ENCODE peak calls at places on chromosomes 11 and 22, in nine cellular contexts. V, Y, B, N, E, J, P, Z and A are unnamed samples.

GRCh38 chr11:77183421-77183984 is 55.5 kb downstream of the MYO7A start:
- DNase-seq in V (no peak), Y (no peak), B (no peak), N (no peak), E (no peak), J (no peak), P (no peak), Z (no peak), A (no peak)

GRCh38 chr11:16815047-16815767 is 76.8 kb downstream of the C11orf58 start:
- DNase-seq in V (no peak), Y (no peak), B (peak; percentile 64), N (no peak), E (no peak), J (no peak), P (peak; percentile 86), Z (peak; percentile 51), A (no peak)

GRCh38 chr22:19937616-19938473 is 3.7 kb upstream of the COMT start:
- DNase-seq in V (no peak), Y (peak; percentile 27), B (no peak), N (no peak), E (no peak), J (no peak), P (peak; percentile 64), Z (no peak), A (no peak)

GRCh38 chr11:102436546-102436945 is 16.0 kb downstream of the TMEM123 start:
- DNase-seq in V (no peak), Y (no peak), B (peak; percentile 89), N (no peak), E (no peak), J (no peak), P (no peak), Z (peak; percentile 93), A (no peak)

GRCh38 chr11:44633641-44634040 is 68.2 kb downstream of the CD82 start:
- DNase-seq in V (no peak), Y (no peak), B (no peak), N (no peak), E (peak; percentile 11), J (no peak), P (no peak), Z (no peak), A (peak; percentile 43)

GRCh38 chr11:122696662-122697061 is 41.1 kb downstream of the UBASH3B start:
- DNase-seq in V (no peak), Y (no peak), B (no peak), N (no peak), E (peak; percentile 96), J (peak; percentile 60), P (no peak), Z (no peak), A (no peak)

GRCh38 chr11:60934790-60935605 is 10.7 kb downstream of the TMEM132A start:
- DNase-seq in V (no peak), Y (no peak), B (no peak), N (no peak), E (no peak), J (no peak), P (no peak), Z (no peak), A (no peak)

GRCh38 chr22:46742576-46743221 is 4.6 kb upstream of the CERK start:
- DNase-seq in V (no peak), Y (no peak), B (no peak), N (no peak), E (no peak), J (no peak), P (no peak), Z (no peak), A (no peak)

GRCh38 chr22:25216230-25216629 is 3.2 kb upstream of the CRYBB2 start:
- DNase-seq in V (no peak), Y (no peak), B (no peak), N (no peak), E (no peak), J (no peak), P (no peak), Z (no peak), A (no peak)

GRCh38 chr11:25734592-25735211 is 597.2 kb upstream of the ANO3 start:
- DNase-seq in V (no peak), Y (peak; percentile 3), B (peak; percentile 22), N (no peak), E (peak; percentile 17), J (no peak), P (no peak), Z (no peak), A (peak; percentile 39)
- TF ChIP-seq CTCF in V (peak; percentile 67), Y (peak; percentile 27), B (peak; percentile 35), N (no peak), E (peak; percentile 75), J (no peak), P (peak; percentile 22), Z (peak; percentile 4), A (peak; percentile 41)

GRCh38 chr22:32202539-32203180 is 2.2 kb downstream of the RFPL2 start:
- DNase-seq in V (no peak), Y (peak; percentile 14), B (peak; percentile 26), N (peak; percentile 19), E (peak; percentile 45), J (no peak), P (peak; percentile 83), Z (peak; percentile 23), A (peak; percentile 64)
- TF ChIP-seq CTCF in V (peak; percentile 74), Y (peak; percentile 44), B (peak; percentile 50), N (peak; percentile 63), E (peak; percentile 69), J (no peak), P (peak; percentile 55), Z (peak; percentile 53), A (peak; percentile 61)

DNA sequence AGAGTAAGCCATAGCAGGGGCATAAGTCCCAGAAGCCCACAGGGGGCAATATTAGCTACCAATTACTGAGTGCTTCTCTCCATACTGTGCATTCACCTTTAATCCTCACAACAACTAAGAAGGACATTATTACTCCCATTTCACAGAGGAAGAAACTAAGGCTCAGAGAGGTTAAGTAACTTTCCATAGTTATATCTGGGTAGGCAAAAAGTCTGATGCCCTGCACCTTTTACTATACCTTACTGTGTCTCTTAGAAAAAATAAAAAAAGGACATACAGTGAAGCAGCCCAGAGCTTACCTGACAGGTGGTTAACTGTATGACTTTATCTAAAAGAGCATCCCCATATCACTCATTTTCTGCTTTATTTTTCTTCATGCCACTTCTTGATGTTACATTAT is 2.6 kb downstream of the SERGEF start:
- DNase-seq in V (no peak), Y (no peak), B (no peak), N (no peak), E (peak; percentile 19), J (no peak), P (no peak), Z (no peak), A (no peak)
- TF ChIP-seq CTCF in V (no peak), Y (no peak), B (no peak), N (no peak), E (peak; percentile 59), J (peak; percentile 39), P (no peak), Z (no peak), A (no peak)

DNA sequence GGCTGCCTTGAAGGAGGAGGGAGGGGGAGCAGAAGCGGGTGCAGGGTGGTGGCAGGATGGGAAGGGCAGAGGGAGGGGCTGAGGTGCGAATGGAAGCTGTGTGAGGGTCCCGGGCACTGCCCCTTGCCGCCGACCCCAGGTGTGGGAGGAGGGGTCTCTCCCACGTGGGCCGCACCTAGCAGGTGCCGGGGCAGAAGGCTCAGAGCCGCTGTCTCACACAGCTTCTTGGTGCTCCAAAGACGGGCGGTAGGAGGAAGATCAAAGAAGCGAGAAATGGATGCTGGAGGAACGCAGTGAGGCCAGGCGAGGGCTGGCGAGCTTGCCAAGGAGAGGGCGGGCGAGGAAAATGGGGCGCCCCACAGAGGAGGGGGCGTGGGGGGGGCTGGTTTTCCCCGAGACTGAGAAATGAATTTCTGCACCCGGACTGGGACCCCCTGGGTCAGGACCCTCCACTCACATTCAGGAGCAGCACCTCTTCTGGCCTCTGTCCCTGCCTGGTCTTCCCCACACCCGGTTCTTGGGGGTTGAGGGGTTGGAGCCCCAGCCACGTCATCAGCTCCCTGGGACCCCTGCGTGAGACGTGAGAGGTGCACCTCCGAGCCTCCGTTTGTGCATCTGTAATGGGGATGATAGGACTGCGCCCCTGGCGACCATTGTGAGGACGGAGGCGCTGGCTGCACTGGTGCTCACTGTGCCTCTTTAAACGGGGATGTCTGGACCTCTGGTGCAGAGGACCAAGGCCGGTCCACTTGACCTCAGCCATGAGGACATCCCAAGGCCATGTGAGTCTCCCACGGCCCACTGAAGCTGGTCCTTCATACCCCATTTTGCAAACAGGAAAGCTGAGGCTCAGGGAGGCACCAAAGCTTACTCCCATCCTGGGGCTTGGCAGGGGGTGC is 16.8 kb downstream of the LSP1 start:
- DNase-seq in V (no peak), Y (no peak), B (no peak), N (no peak), E (no peak), J (no peak), P (peak; percentile 57), Z (no peak), A (no peak)
- TF ChIP-seq CTCF in V (peak; percentile 44), Y (no peak), B (peak; percentile 50), N (no peak), E (no peak), J (no peak), P (no peak), Z (peak; percentile 46), A (no peak)

GRCh38 chr11:104343578-104343977 is 179.6 kb upstream of the PDGFD start:
- DNase-seq in V (no peak), Y (no peak), B (peak; percentile 11), N (no peak), E (peak; percentile 5), J (no peak), P (no peak), Z (no peak), A (peak; percentile 19)
- TF ChIP-seq CTCF in V (peak; percentile 68), Y (peak; percentile 16), B (peak; percentile 39), N (no peak), E (peak; percentile 57), J (peak; percentile 14), P (peak; percentile 25), Z (peak; percentile 53), A (peak; percentile 36)